ENCODE peak calls at places on chromosomes 7 and 10, in six cellular contexts. One of them, this sample, is unnamed.

GRCh38 chr7:33722383-33723096 is 182.8 kb upstream of the BMPER start:
- DNase-seq in CD4-positive, alpha-beta memory T cell: no peak
- DNase-seq in caudate nucleus: no peak
- DNase-seq in PC-9: peak; percentile 79
- DNase-seq in sigmoid colon: no peak
- DNase-seq in stimulated activated naive CD8-positive, alpha-beta T cell treated with anti-CD3 and anti-CD28 coated beads, Interleukin-15, Interleukin-2, amounts not matched to agents 100 U/mL and 50 U/mL, for 24 hours: no peak
- DNase-seq in this sample: no peak

GRCh38 chr7:102287465-102288146 is 938 bp downstream of the SH2B2 start:
- DNase-seq in caudate nucleus: peak; percentile 37
- DNase-seq in stimulated activated naive CD8-positive, alpha-beta T cell treated with anti-CD3 and anti-CD28 coated beads, Interleukin-15, Interleukin-2, amounts not matched to agents 100 U/mL and 50 U/mL, for 24 hours: peak; percentile 25
- DNase-seq in PC-9: no peak
- DNase-seq in sigmoid colon: peak; percentile 77
- DNase-seq in CD4-positive, alpha-beta memory T cell: no peak
- DNase-seq in this sample: peak; percentile 27

GRCh38 chr7:50317221-50317678 is 12.7 kb downstream of the IKZF1 start:
- DNase-seq in stimulated activated naive CD8-positive, alpha-beta T cell treated with anti-CD3 and anti-CD28 coated beads, Interleukin-15, Interleukin-2, amounts not matched to agents 100 U/mL and 50 U/mL, for 24 hours: no peak
- DNase-seq in caudate nucleus: no peak
- DNase-seq in CD4-positive, alpha-beta memory T cell: peak; percentile 87
- DNase-seq in sigmoid colon: no peak
- DNase-seq in PC-9: no peak
- DNase-seq in this sample: no peak

GRCh38 chr10:107487284-107487683 is 322.8 kb upstream of the SORCS1 start:
- DNase-seq in caudate nucleus: no peak
- DNase-seq in sigmoid colon: no peak
- DNase-seq in PC-9: no peak
- DNase-seq in stimulated activated naive CD8-positive, alpha-beta T cell treated with anti-CD3 and anti-CD28 coated beads, Interleukin-15, Interleukin-2, amounts not matched to agents 100 U/mL and 50 U/mL, for 24 hours: no peak
- DNase-seq in CD4-positive, alpha-beta memory T cell: no peak
- DNase-seq in this sample: no peak

GRCh38 chr7:158192956-158193355 is 394.7 kb downstream of the PTPRN2 start:
- DNase-seq in CD4-positive, alpha-beta memory T cell: no peak
- DNase-seq in PC-9: no peak
- DNase-seq in caudate nucleus: no peak
- DNase-seq in stimulated activated naive CD8-positive, alpha-beta T cell treated with anti-CD3 and anti-CD28 coated beads, Interleukin-15, Interleukin-2, amounts not matched to agents 100 U/mL and 50 U/mL, for 24 hours: no peak
- DNase-seq in sigmoid colon: no peak
- DNase-seq in this sample: no peak

GRCh38 chr7:17153571-17153970 is 144.9 kb upstream of the AHR start:
- DNase-seq in sigmoid colon: no peak
- DNase-seq in stimulated activated naive CD8-positive, alpha-beta T cell treated with anti-CD3 and anti-CD28 coated beads, Interleukin-15, Interleukin-2, amounts not matched to agents 100 U/mL and 50 U/mL, for 24 hours: no peak
- DNase-seq in PC-9: peak; percentile 17
- DNase-seq in CD4-positive, alpha-beta memory T cell: no peak
- DNase-seq in caudate nucleus: no peak
- DNase-seq in this sample: no peak

GRCh38 chr7:132511387-132511786 is 64.9 kb downstream of the PLXNA4 start:
- DNase-seq in PC-9: no peak
- DNase-seq in sigmoid colon: no peak
- DNase-seq in caudate nucleus: no peak
- DNase-seq in CD4-positive, alpha-beta memory T cell: no peak
- DNase-seq in stimulated activated naive CD8-positive, alpha-beta T cell treated with anti-CD3 and anti-CD28 coated beads, Interleukin-15, Interleukin-2, amounts not matched to agents 100 U/mL and 50 U/mL, for 24 hours: no peak
- DNase-seq in this sample: no peak

GRCh38 chr7:129829677-129830631 is 122.8 kb downstream of the UBE2H start:
- DNase-seq in stimulated activated naive CD8-positive, alpha-beta T cell treated with anti-CD3 and anti-CD28 coated beads, Interleukin-15, Interleukin-2, amounts not matched to agents 100 U/mL and 50 U/mL, for 24 hours: peak; percentile 60
- DNase-seq in PC-9: no peak
- DNase-seq in caudate nucleus: peak; percentile 54
- DNase-seq in sigmoid colon: peak; percentile 86
- DNase-seq in CD4-positive, alpha-beta memory T cell: peak; percentile 48
- DNase-seq in this sample: peak; percentile 67

GRCh38 chr10:97422921-97423420 is 3.0 kb upstream of the PGAM1 start:
- DNase-seq in caudate nucleus: peak; percentile 66
- DNase-seq in sigmoid colon: no peak
- DNase-seq in CD4-positive, alpha-beta memory T cell: no peak
- DNase-seq in stimulated activated naive CD8-positive, alpha-beta T cell treated with anti-CD3 and anti-CD28 coated beads, Interleukin-15, Interleukin-2, amounts not matched to agents 100 U/mL and 50 U/mL, for 24 hours: peak; percentile 65
- DNase-seq in PC-9: no peak
- DNase-seq in this sample: no peak

GRCh38 chr7:50921114-50921513 is 138.4 kb upstream of the GRB10 start:
- DNase-seq in stimulated activated naive CD8-positive, alpha-beta T cell treated with anti-CD3 and anti-CD28 coated beads, Interleukin-15, Interleukin-2, amounts not matched to agents 100 U/mL and 50 U/mL, for 24 hours: no peak
- DNase-seq in PC-9: peak; percentile 89
- DNase-seq in CD4-positive, alpha-beta memory T cell: no peak
- DNase-seq in caudate nucleus: peak; percentile 80
- DNase-seq in sigmoid colon: no peak
- DNase-seq in this sample: no peak

GRCh38 chr7:34067406-34067805 is 162.1 kb downstream of the BMPER start:
- DNase-seq in sigmoid colon: no peak
- DNase-seq in PC-9: no peak
- DNase-seq in caudate nucleus: no peak
- DNase-seq in stimulated activated naive CD8-positive, alpha-beta T cell treated with anti-CD3 and anti-CD28 coated beads, Interleukin-15, Interleukin-2, amounts not matched to agents 100 U/mL and 50 U/mL, for 24 hours: no peak
- DNase-seq in CD4-positive, alpha-beta memory T cell: no peak
- DNase-seq in this sample: no peak

GRCh38 chr7:132150711-132151110 is 425.6 kb downstream of the PLXNA4 start:
- DNase-seq in CD4-positive, alpha-beta memory T cell: no peak
- DNase-seq in sigmoid colon: no peak
- DNase-seq in caudate nucleus: no peak
- DNase-seq in stimulated activated naive CD8-positive, alpha-beta T cell treated with anti-CD3 and anti-CD28 coated beads, Interleukin-15, Interleukin-2, amounts not matched to agents 100 U/mL and 50 U/mL, for 24 hours: no peak
- DNase-seq in PC-9: no peak
- DNase-seq in this sample: no peak

GRCh38 chr7:116836911-116837310 is 25.5 kb upstream of the CAPZA2 start:
- DNase-seq in sigmoid colon: no peak
- DNase-seq in caudate nucleus: no peak
- DNase-seq in CD4-positive, alpha-beta memory T cell: no peak
- DNase-seq in PC-9: peak; percentile 68
- DNase-seq in stimulated activated naive CD8-positive, alpha-beta T cell treated with anti-CD3 and anti-CD28 coated beads, Interleukin-15, Interleukin-2, amounts not matched to agents 100 U/mL and 50 U/mL, for 24 hours: no peak
- DNase-seq in this sample: no peak